ENCODE peak calls at places on chromosome 22, in nine cellular contexts. One of them, this sample, is unnamed. For H3K4me1 and H3K9me3, the result is how much of the 10 kb centered on the place peaks cover.

GRCh38 chr22:28977050-28977449 is 84.6 kb downstream of the C22orf31 start:
- DNase-seq in tibial artery: no peak
- DNase-seq in tibial nerve: no peak
- DNase-seq in cardiac muscle cell: peak
- DNase-seq in lung: no peak
- DNase-seq in BE2C: no peak
- DNase-seq in PC-3: no peak
- DNase-seq in pancreas: no peak
- DNase-seq in testis: no peak
- DNase-seq in this sample: no peak

GRCh38 chr22:25564320-25564978 is at the start of gene GRK3:
- DNase-seq in tibial artery: peak
- DNase-seq in tibial nerve: peak
- DNase-seq in cardiac muscle cell: peak
- DNase-seq in lung: peak
- DNase-seq in BE2C: peak
- DNase-seq in PC-3: no peak
- DNase-seq in pancreas: peak
- DNase-seq in testis: peak
- DNase-seq in this sample: peak

GRCh38 chr22:42388130-42388797 is 43.9 kb downstream of the NFAM1 start:
- DNase-seq in tibial artery: no peak
- DNase-seq in tibial nerve: no peak
- DNase-seq in cardiac muscle cell: peak
- DNase-seq in lung: no peak
- DNase-seq in BE2C: peak
- DNase-seq in PC-3: peak
- DNase-seq in pancreas: peak
- DNase-seq in testis: no peak
- DNase-seq in this sample: peak

GRCh38 chr22:25749420-25750169 is 7.6 kb downstream of the MYO18B start:
- DNase-seq in tibial artery: no peak
- DNase-seq in tibial nerve: no peak
- DNase-seq in cardiac muscle cell: no peak
- DNase-seq in lung: no peak
- DNase-seq in BE2C: no peak
- DNase-seq in PC-3: no peak
- DNase-seq in pancreas: no peak
- DNase-seq in testis: no peak
- DNase-seq in this sample: no peak

GRCh38 chr22:26658161-26658560 is 773 bp downstream of the MIAT start:
- DNase-seq in tibial artery: no peak
- DNase-seq in tibial nerve: no peak
- DNase-seq in cardiac muscle cell: no peak
- DNase-seq in lung: no peak
- DNase-seq in BE2C: no peak
- DNase-seq in PC-3: no peak
- DNase-seq in pancreas: no peak
- DNase-seq in testis: no peak
- DNase-seq in this sample: no peak

GRCh38 chr22:26894362-26894761 is 237.0 kb downstream of the MIAT start:
- DNase-seq in tibial artery: no peak
- DNase-seq in tibial nerve: no peak
- DNase-seq in cardiac muscle cell: no peak
- DNase-seq in lung: no peak
- DNase-seq in BE2C: no peak
- DNase-seq in PC-3: no peak
- DNase-seq in pancreas: no peak
- DNase-seq in testis: no peak
- DNase-seq in this sample: no peak

GRCh38 chr22:39244073-39244495 is 698 bp downstream of the PDGFB start:
- DNase-seq in tibial artery: no peak
- DNase-seq in tibial nerve: no peak
- DNase-seq in cardiac muscle cell: no peak
- DNase-seq in lung: no peak
- DNase-seq in BE2C: no peak
- DNase-seq in PC-3: no peak
- DNase-seq in pancreas: no peak
- DNase-seq in testis: no peak
- DNase-seq in this sample: no peak

GRCh38 chr22:36902143-36902911 is 11.1 kb upstream of the CSF2RB start:
- DNase-seq in tibial artery: peak
- DNase-seq in tibial nerve: peak
- DNase-seq in cardiac muscle cell: no peak
- DNase-seq in lung: no peak
- DNase-seq in BE2C: no peak
- DNase-seq in PC-3: no peak
- DNase-seq in pancreas: no peak
- DNase-seq in testis: no peak
- DNase-seq in this sample: no peak

DNA sequence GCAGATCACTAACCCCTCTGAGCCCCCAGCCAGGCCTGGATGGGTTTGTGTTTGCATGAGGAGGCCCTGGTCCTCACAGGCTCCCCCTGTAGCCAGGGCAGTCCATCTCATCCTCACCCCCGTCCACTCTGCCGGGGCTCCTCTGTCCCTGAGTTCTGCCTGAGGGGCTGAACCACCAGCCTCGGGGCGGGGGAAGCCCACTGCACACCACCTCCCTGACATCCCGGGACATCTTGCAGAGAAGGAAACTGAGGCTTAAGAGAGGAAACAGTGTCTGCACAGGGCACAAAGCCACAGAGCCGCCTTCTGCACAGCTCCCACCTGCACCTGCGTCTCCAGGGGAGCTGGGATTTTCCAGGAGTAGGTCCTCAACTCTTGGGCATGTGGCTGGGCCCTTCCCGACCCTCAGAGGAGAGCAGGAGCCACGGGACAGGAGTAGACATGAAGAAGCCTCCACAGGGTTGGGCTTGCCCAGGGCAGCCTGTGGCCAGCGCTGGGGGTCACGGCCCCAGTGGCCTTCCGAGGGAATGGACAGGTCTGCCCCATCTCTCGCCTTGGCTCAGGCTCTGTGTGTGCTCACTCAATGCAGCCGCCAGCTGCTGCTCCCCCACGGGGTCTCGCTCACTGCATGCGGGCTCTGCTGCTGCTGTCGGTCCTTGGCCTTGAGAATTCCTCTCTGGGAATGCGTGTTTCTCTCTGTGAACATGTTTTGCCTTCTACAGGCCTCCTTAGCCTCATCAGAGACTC is 45.4 kb upstream of the CCDC188 start:
- DNase-seq in tibial artery: no peak
- DNase-seq in tibial nerve: no peak
- DNase-seq in cardiac muscle cell: no peak
- DNase-seq in lung: no peak
- DNase-seq in BE2C: no peak
- DNase-seq in PC-3: no peak
- DNase-seq in pancreas: no peak
- DNase-seq in testis: peak
- DNase-seq in this sample: no peak
- H3K4me1 ChIP-seq in tibial artery: under half
- H3K4me1 ChIP-seq in tibial nerve: under half
- H3K4me1 ChIP-seq in cardiac muscle cell: under half
- H3K4me1 ChIP-seq in lung: under half
- H3K4me1 ChIP-seq in BE2C: under half
- H3K4me1 ChIP-seq in PC-3: under half
- H3K4me1 ChIP-seq in pancreas: under half
- H3K4me1 ChIP-seq in testis: under half
- H3K4me1 ChIP-seq in this sample: under half

GRCh38 chr22:49856343-49856742 is 2.7 kb downstream of the ZBED4 start:
- DNase-seq in tibial artery: no peak
- DNase-seq in tibial nerve: no peak
- DNase-seq in cardiac muscle cell: no peak
- DNase-seq in lung: no peak
- DNase-seq in BE2C: no peak
- DNase-seq in PC-3: no peak
- DNase-seq in pancreas: no peak
- DNase-seq in testis: no peak
- DNase-seq in this sample: no peak

GRCh38 chr22:49853981-49854791 is 542 bp downstream of the ZBED4 start:
- DNase-seq in tibial artery: no peak
- DNase-seq in tibial nerve: no peak
- DNase-seq in cardiac muscle cell: peak
- DNase-seq in lung: no peak
- DNase-seq in BE2C: peak
- DNase-seq in PC-3: peak
- DNase-seq in pancreas: peak
- DNase-seq in testis: peak
- DNase-seq in this sample: peak

GRCh38 chr22:49852898-49853894 is at the start of gene ZBED4:
- DNase-seq in tibial artery: peak
- DNase-seq in tibial nerve: peak
- DNase-seq in cardiac muscle cell: peak
- DNase-seq in lung: peak
- DNase-seq in BE2C: peak
- DNase-seq in PC-3: peak
- DNase-seq in pancreas: peak
- DNase-seq in testis: peak
- DNase-seq in this sample: peak

GRCh38 chr22:49856766-49857618 is 3.3 kb downstream of the ZBED4 start:
- DNase-seq in tibial artery: no peak
- DNase-seq in tibial nerve: no peak
- DNase-seq in cardiac muscle cell: no peak
- DNase-seq in lung: no peak
- DNase-seq in BE2C: no peak
- DNase-seq in PC-3: no peak
- DNase-seq in pancreas: peak
- DNase-seq in testis: no peak
- DNase-seq in this sample: no peak

GRCh38 chr22:49855491-49855911 is 1.9 kb downstream of the ZBED4 start:
- DNase-seq in tibial artery: no peak
- DNase-seq in tibial nerve: no peak
- DNase-seq in cardiac muscle cell: peak
- DNase-seq in lung: no peak
- DNase-seq in BE2C: no peak
- DNase-seq in PC-3: peak
- DNase-seq in pancreas: peak
- DNase-seq in testis: no peak
- DNase-seq in this sample: no peak
- H3K4me3 ChIP-seq in tibial artery: no peak
- H3K4me3 ChIP-seq in tibial nerve: no peak
- H3K4me3 ChIP-seq in cardiac muscle cell: no peak
- H3K4me3 ChIP-seq in lung: no peak
- H3K4me3 ChIP-seq in BE2C: peak
- H3K4me3 ChIP-seq in PC-3: peak
- H3K4me3 ChIP-seq in pancreas: no peak
- H3K4me3 ChIP-seq in testis: no peak
- H3K4me3 ChIP-seq in this sample: peak

GRCh38 chr22:47995718-47996117 is 1233.3 kb downstream of the TBC1D22A start:
- DNase-seq in tibial artery: no peak
- DNase-seq in tibial nerve: no peak
- DNase-seq in cardiac muscle cell: no peak
- DNase-seq in lung: no peak
- DNase-seq in BE2C: no peak
- DNase-seq in PC-3: no peak
- DNase-seq in pancreas: no peak
- DNase-seq in testis: no peak
- DNase-seq in this sample: no peak
- H3K9me3 ChIP-seq in tibial artery: under half
- H3K9me3 ChIP-seq in tibial nerve: under half
- H3K9me3 ChIP-seq in cardiac muscle cell: under half
- H3K9me3 ChIP-seq in lung: under half
- H3K9me3 ChIP-seq in BE2C: under half
- H3K9me3 ChIP-seq in PC-3: under half
- H3K9me3 ChIP-seq in pancreas: under half
- H3K9me3 ChIP-seq in testis: under half
- H3K9me3 ChIP-seq in this sample: under half

GRCh38 chr22:44764974-44765373 is 12.6 kb downstream of the ARHGAP8 start:
- DNase-seq in tibial artery: no peak
- DNase-seq in tibial nerve: no peak
- DNase-seq in cardiac muscle cell: no peak
- DNase-seq in lung: no peak
- DNase-seq in BE2C: no peak
- DNase-seq in PC-3: no peak
- DNase-seq in pancreas: no peak
- DNase-seq in testis: no peak
- DNase-seq in this sample: no peak

GRCh38 chr22:44764373-44764772 is 12.0 kb downstream of the ARHGAP8 start:
- DNase-seq in tibial artery: no peak
- DNase-seq in tibial nerve: no peak
- DNase-seq in cardiac muscle cell: no peak
- DNase-seq in lung: no peak
- DNase-seq in BE2C: no peak
- DNase-seq in PC-3: no peak
- DNase-seq in pancreas: no peak
- DNase-seq in testis: no peak
- DNase-seq in this sample: no peak

GRCh38 chr22:44761025-44761424 is 8.7 kb downstream of the ARHGAP8 start:
- DNase-seq in tibial artery: no peak
- DNase-seq in tibial nerve: no peak
- DNase-seq in cardiac muscle cell: no peak
- DNase-seq in lung: no peak
- DNase-seq in BE2C: no peak
- DNase-seq in PC-3: no peak
- DNase-seq in pancreas: no peak
- DNase-seq in testis: no peak
- DNase-seq in this sample: no peak

GRCh38 chr22:44765571-44766285 is 13.4 kb downstream of the ARHGAP8 start:
- DNase-seq in tibial artery: no peak
- DNase-seq in tibial nerve: no peak
- DNase-seq in cardiac muscle cell: peak
- DNase-seq in lung: no peak
- DNase-seq in BE2C: no peak
- DNase-seq in PC-3: no peak
- DNase-seq in pancreas: no peak
- DNase-seq in testis: no peak
- DNase-seq in this sample: no peak
- H3K4me1 ChIP-seq in tibial artery: under half
- H3K4me1 ChIP-seq in tibial nerve: under half
- H3K4me1 ChIP-seq in cardiac muscle cell: under half
- H3K4me1 ChIP-seq in lung: under half
- H3K4me1 ChIP-seq in BE2C: under half
- H3K4me1 ChIP-seq in PC-3: under half
- H3K4me1 ChIP-seq in pancreas: under half
- H3K4me1 ChIP-seq in testis: under half
- H3K4me1 ChIP-seq in this sample: under half

This sample was measured in HAP-1.